ENCODE peak calls at places on chromosomes 1 and 21, in five cellular contexts. M is stimulated activated naive CD4-positive, alpha-beta T cell; J is stimulated activated naive CD8-positive, alpha-beta T cell treated with anti-CD3 and anti-CD28 coated beads, Interleukin-15, Interleukin-2, amounts not matched to agents 100 U/mL and 50 U/mL, for 24 hours; D is HT1080; A is iPS-NIHi11. R is an unnamed sample.

GRCh38 chr1:45009296-45009865 is 1.7 kb downstream of the HECTD3 start:
- DNase-seq in M (no peak), A (no peak), D (no peak), J (no peak), R (no peak)

GRCh38 chr1:15760520-15761211 is 2.1 kb downstream of the FBLIM1 start:
- DNase-seq in J (no peak), M (no peak), D (peak; percentile 92), A (peak; percentile 65), R (no peak)

GRCh38 chr1:10170362-10170665 is 40.1 kb upstream of the KIF1B start:
- DNase-seq in A (no peak), M (no peak), J (no peak), D (no peak), R (no peak)

GRCh38 chr21:41024341-41025056 is 143.5 kb upstream of the BACE2 start:
- DNase-seq in M (no peak), J (no peak), D (no peak), A (no peak), R (no peak)

GRCh38 chr1:205700865-205701401 is 20.6 kb upstream of the SLC45A3 start:
- DNase-seq in J (no peak), M (no peak), A (peak; percentile 48), D (peak; percentile 61), R (no peak)

GRCh38 chr1:186978596-186979556 is 150.1 kb downstream of the PLA2G4A start:
- DNase-seq in A (no peak), M (no peak), D (no peak), J (no peak), R (no peak)

GRCh38 chr1:223713546-223714420 is 1.4 kb downstream of the CAPN2 start:
- DNase-seq in D (no peak), A (no peak), J (no peak), M (no peak), R (no peak)

GRCh38 chr1:184823080-184823479 is 68.4 kb upstream of the EDEM3 start:
- DNase-seq in J (no peak), A (no peak), D (no peak), M (no peak), R (no peak)

GRCh38 chr1:207985996-207986395 is 75.1 kb upstream of the CD34 start:
- DNase-seq in J (no peak), M (no peak), D (no peak), A (no peak), R (no peak)

GRCh38 chr1:180489976-180490375 is 12.4 kb downstream of the ACBD6 start:
- DNase-seq in M (no peak), A (no peak), J (no peak), D (no peak), R (no peak)

GRCh38 chr1:198030682-198031081 is 113.5 kb downstream of the LHX9 start:
- DNase-seq in J (no peak), M (no peak), D (no peak), A (no peak), R (no peak)

GRCh38 chr1:248823517-248824001 is 2.2 kb downstream of the SH3BP5L start:
- DNase-seq in J (no peak), M (no peak), D (peak; percentile 75), A (no peak), R (no peak)

GRCh38 chr1:63329621-63330330 is 7.4 kb downstream of the FOXD3 start:
- DNase-seq in J (no peak), A (no peak), M (no peak), D (no peak), R (no peak)

GRCh38 chr1:206705187-206705586 is 20.5 kb downstream of the MAPKAPK2 start:
- DNase-seq in A (peak; percentile 34), J (no peak), D (no peak), M (no peak), R (peak; percentile 58)

R was measured in D341Med.